ENCODE peak calls at places on chromosomes 11 and 22, in five cellular contexts. C is CD4-positive, alpha-beta memory T cell; Q is adrenal gland; N is thoracic aorta; X is transverse colon. F is an unnamed sample. For H3K4me1, the result is how much of the 10 kb centered on the place peaks cover.

GRCh38 chr22:40597541-40598453 is 38.7 kb downstream of the MRTFA start:
- DNase-seq in C (no peak), Q (no peak), N (no peak), X (no peak), F (no peak)

GRCh38 chr11:61791737-61792309 is 576 bp downstream of the TMEM258 start:
- DNase-seq in C (peak), Q (peak), N (peak), X (peak), F (peak)

GRCh38 chr22:24435861-24436351 is 8.5 kb downstream of the ADORA2A start:
- DNase-seq in C (no peak), Q (peak), N (no peak), X (no peak), F (no peak)

GRCh38 chr22:26168934-26169311 is 339 bp upstream of the SEZ6L start:
- DNase-seq in C (no peak), Q (no peak), N (no peak), X (no peak), F (no peak)

GRCh38 chr22:23391022-23391421 is 189.1 kb downstream of the IGLL1 start:
- DNase-seq in C (no peak), Q (no peak), N (no peak), X (no peak), F (no peak)

GRCh38 chr11:31045335-31045734 is 324.2 kb downstream of the DCDC1 start:
- DNase-seq in C (no peak), Q (no peak), N (no peak), X (no peak), F (no peak)

GRCh38 chr11:107830915-107831540 is 27.6 kb downstream of the SLC35F2 start:
- DNase-seq in C (no peak), Q (no peak), N (no peak), X (no peak), F (no peak)

GRCh38 chr11:30016588-30017363 is at the start of gene KCNA4:
- DNase-seq in C (no peak), Q (peak), N (no peak), X (no peak), F (no peak)

GRCh38 chr22:24157783-24158170 is 23.5 kb upstream of the SUSD2 start:
- DNase-seq in C (no peak), Q (no peak), N (peak), X (no peak), F (no peak)

GRCh38 chr11:104934594-104934993 is 33.8 kb downstream of the CASP4 start:
- DNase-seq in C (peak), Q (no peak), N (no peak), X (no peak), F (no peak)

GRCh38 chr22:25548866-25549464 is 15.5 kb upstream of the GRK3 start:
- DNase-seq in C (no peak), Q (no peak), N (no peak), X (no peak), F (no peak)

GRCh38 chr11:44463751-44464150 is 101.7 kb upstream of the CD82 start:
- DNase-seq in C (no peak), Q (no peak), N (no peak), X (no peak), F (no peak)

GRCh38 chr22:43707650-43708049 is 104.5 kb downstream of the EFCAB6 start:
- DNase-seq in C (no peak), Q (no peak), N (no peak), X (no peak), F (peak)

GRCh38 chr11:106888386-106888785 is 129.9 kb downstream of the GUCY1A2 start:
- DNase-seq in C (no peak), Q (no peak), N (no peak), X (no peak), F (no peak)

GRCh38 chr22:20591660-20592310 is 84.4 kb downstream of the MED15 start:
- DNase-seq in C (no peak), Q (no peak), N (no peak), X (no peak), F (peak)

GRCh38 chr22:32830473-32830872 is 29.0 kb downstream of the TIMP3 start:
- DNase-seq in C (no peak), Q (peak), N (no peak), X (no peak), F (no peak)

GRCh38 chr11:33515347-33515746 is 185.3 kb downstream of the C11orf91 start:
- DNase-seq in C (no peak), Q (no peak), N (no peak), X (no peak), F (no peak)

GRCh38 chr11:45616802-45617549 is 48.4 kb downstream of the CHST1 start:
- DNase-seq in C (no peak), Q (no peak), N (no peak), X (no peak), F (no peak)

GRCh38 chr22:47091241-47091691 is 328.8 kb downstream of the TBC1D22A start:
- DNase-seq in C (peak), Q (no peak), N (no peak), X (no peak), F (no peak)

GRCh38 chr11:126746443-126746842 is 254.1 kb downstream of the KIRREL3 start:
- DNase-seq in C (no peak), Q (no peak), N (no peak), X (no peak), F (no peak)

GRCh38 chr11:77400775-77401469 is 73.0 kb downstream of the PAK1 start:
- DNase-seq in C (no peak), Q (no peak), N (no peak), X (no peak), F (no peak)

GRCh38 chr11:92070026-92070889 is 154.4 kb upstream of the FAT3 start:
- DNase-seq in C (no peak), Q (no peak), N (no peak), X (no peak), F (no peak)

GRCh38 chr11:91100432-91100831 is 877.6 kb upstream of the CHORDC1 start:
- DNase-seq in C (no peak), Q (no peak), N (no peak), X (no peak), F (no peak)

GRCh38 chr22:43567691-43568308 is 156.0 kb downstream of the MPPED1 start:
- DNase-seq in C (no peak), Q (no peak), N (no peak), X (no peak), F (no peak)

GRCh38 chr11:92505689-92506088 is 281.1 kb downstream of the FAT3 start:
- DNase-seq in C (no peak), Q (no peak), N (no peak), X (no peak), F (no peak)

GRCh38 chr11:25593221-25593620 is 738.7 kb upstream of the ANO3 start:
- DNase-seq in C (no peak), Q (no peak), N (no peak), X (no peak), F (no peak)

GRCh38 chr11:131644204-131644603 is 273.8 kb downstream of the NTM start:
- DNase-seq in C (no peak), Q (no peak), N (no peak), X (no peak), F (no peak)

GRCh38 chr22:29581799-29582198 is 886 bp upstream of the NIPSNAP1 start:
- DNase-seq in C (no peak), Q (no peak), N (no peak), X (peak), F (no peak)

GRCh38 chr11:68942090-68942620 is 38.5 kb downstream of the IGHMBP2 start:
- DNase-seq in C (no peak), Q (no peak), N (no peak), X (no peak), F (no peak)

GRCh38 chr11:61254403-61255025 is 13.5 kb downstream of the PGA5 start:
- DNase-seq in C (peak), Q (peak), N (no peak), X (peak), F (peak)

GRCh38 chr11:121163658-121164308 is 62.7 kb downstream of the TECTA start:
- DNase-seq in C (no peak), Q (no peak), N (no peak), X (no peak), F (no peak)

GRCh38 chr11:8614497-8614896 is 20.5 kb upstream of the STK33 start:
- DNase-seq in C (no peak), Q (no peak), N (no peak), X (no peak), F (no peak)

GRCh38 chr22:44202261-44202789 is 21.6 kb downstream of the PARVG start:
- DNase-seq in C (no peak), Q (no peak), N (no peak), X (no peak), F (peak)

GRCh38 chr22:38456841-38457699 is 2.1 kb upstream of the KCNJ4 start:
- DNase-seq in C (no peak), Q (no peak), N (no peak), X (no peak), F (no peak)

GRCh38 chr22:20111045-20111688 is 4.7 kb upstream of the RANBP1 start:
- DNase-seq in C (peak), Q (no peak), N (no peak), X (no peak), F (no peak)

GRCh38 chr11:122843281-122844150 is 5.2 kb downstream of the CRTAM start:
- DNase-seq in C (peak), Q (no peak), N (no peak), X (no peak), F (no peak)

DNA sequence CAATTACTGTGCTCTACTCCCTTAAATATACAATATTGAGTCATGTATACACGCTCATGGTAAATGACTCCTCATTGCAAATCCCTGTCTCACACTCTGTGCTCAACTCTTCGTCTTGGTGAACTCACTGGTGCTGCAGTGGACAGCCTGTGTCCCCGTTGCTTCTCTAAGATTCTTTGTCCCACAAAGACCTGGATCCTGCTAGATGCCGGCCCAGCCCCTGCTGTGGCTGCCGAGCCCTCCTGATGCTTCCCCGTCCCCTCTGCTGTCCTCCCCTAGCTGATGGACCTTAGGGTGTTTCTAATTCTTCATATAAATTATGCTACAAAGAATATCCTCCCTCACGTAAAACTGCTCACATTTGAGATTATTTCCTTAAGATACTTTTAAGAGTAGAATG is 5.5 kb downstream of the APOL2 start:
- DNase-seq in C (no peak), Q (no peak), N (no peak), X (no peak), F (no peak)
- H3K4me1 ChIP-seq in C (under half), Q (under half), N (under half), X (under half), F (under half)

DNA sequence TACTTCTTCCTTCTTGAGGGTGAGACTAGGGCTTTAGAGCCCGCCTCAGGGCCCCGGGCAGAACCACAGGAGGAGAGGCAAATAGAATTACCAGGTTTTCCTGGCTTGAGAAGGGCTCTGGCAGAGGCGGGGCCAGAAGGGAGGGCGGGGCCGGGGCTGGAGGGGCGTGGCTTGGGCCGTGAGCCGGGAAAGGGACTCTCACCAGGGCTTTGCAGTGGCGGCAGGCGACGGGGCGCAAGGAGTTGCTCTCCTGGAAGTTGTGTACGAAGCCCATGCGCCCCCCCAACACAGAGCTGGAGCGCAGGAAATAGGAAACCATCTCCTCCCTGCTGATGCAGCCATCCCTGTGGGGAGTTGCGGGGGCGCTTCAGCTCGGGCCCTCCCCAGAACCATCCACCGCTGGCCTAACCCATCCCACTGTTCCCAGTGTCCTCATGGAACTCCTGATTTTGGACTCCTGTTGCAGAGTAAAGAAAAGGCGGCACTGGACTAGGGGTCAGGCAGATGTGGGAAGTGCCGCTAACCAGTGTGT is 6.9 kb upstream of the NRXN2 start:
- DNase-seq in C (no peak), Q (peak), N (no peak), X (peak), F (no peak)
- H3K4me3 ChIP-seq in C (no peak), Q (no peak), N (no peak), X (no peak), F (no peak)

GRCh38 chr22:37310075-37310606 is 27.8 kb downstream of the CYTH4 start:
- DNase-seq in C (no peak), Q (no peak), N (no peak), X (no peak), F (no peak)
- H3K4me1 ChIP-seq in C (half or more), Q (under half), N (under half), X (under half), F (under half)

DNA sequence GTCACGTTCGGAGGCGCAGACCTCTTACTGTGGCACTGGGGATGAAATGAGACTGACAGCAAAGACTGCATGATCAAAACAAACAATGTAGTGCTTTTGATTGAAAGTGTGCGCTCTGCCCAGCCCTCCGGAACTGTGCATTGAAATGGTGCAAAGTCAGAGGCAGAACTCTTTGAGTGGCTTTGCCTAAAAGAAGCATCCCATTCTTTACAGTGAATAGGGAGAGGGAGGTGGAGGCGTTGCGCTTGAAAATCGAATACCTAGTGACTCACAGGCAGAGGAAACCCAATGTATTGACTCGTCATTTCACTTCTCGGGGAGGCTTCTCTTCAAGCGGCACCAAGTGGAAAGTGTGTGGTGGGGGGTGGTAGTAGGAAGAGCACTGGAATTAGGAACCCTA is 10.9 kb downstream of the RCN1 start:
- DNase-seq in C (no peak), Q (no peak), N (no peak), X (no peak), F (no peak)
- H3K4me3 ChIP-seq in C (no peak), Q (no peak), N (no peak), X (no peak), F (no peak)

GRCh38 chr22:27746918-27747317 is 54.6 kb downstream of the MN1 start:
- DNase-seq in C (no peak), Q (no peak), N (no peak), X (no peak), F (no peak)
- H3K4me1 ChIP-seq in C (under half), Q (under half), N (under half), X (under half), F (under half)

DNA sequence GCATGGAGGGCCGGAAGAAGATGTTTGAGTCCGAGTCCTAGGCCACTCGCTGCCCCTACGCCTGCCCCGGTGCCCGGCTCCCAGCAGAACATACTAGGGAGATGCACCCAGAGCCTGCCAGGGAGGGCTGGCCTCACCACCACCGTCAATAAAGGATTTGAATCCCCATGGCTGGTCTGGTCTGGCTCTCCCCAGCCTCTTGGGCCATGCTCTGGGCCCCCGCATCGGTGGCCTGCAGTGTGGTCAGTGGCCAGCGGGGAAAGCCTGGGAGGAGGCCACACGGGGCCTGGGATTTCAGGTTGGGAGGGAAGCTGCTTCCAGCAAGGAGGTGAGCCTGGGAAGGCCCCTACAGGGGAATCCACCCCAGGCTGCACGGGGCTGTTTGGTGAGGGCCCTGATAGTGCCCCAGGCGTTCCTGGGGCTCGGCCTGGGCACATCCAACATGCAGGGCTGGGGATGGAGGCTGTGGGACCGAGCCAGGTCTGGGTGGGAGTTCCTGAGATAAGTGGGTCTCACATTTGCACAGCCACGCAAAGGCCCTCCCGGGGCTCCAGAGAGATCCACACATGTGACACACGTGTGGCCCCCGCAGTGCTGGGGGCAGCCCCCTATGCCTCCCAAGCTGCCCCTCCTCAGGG is 2.8 kb downstream of the TNNI2 start:
- DNase-seq in C (no peak), Q (peak), N (no peak), X (no peak), F (no peak)
- H3K4me3 ChIP-seq in C (no peak), Q (no peak), N (no peak), X (no peak), F (no peak)

DNA sequence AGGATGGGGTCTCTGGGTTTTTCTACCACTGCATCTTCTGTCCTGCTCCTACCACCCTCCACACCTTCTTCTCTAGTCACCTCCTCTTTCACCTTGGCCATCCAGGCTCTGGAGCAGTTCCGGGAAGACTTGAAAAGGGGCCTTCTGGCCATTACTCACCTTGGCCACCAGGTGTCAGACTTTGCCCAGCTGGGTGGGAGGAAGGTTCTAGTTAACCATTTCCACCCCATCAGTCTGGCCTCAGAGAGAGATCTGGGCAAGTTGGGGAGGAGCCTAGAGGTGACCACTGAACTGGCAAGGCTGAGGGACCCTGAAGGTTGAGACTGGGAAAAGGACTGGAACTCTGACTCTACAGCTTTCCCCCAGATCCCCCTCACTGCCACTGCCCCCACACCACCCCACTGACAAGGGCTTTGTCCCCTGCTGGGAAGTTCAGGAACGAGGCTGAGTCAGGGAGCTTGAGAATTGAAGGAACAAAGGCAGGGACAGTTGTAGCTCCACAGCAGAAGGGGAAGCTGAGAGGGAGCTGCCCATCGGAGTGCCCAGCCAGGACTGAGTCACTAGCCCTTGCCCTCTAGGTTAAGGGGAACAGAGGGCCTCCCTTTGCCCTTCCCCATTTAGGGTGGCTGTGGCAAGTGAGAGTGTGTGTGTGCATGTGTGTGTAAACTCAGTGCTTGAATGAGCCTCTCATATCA is 3.7 kb upstream of the POLD4 start:
- DNase-seq in C (peak), Q (peak), N (no peak), X (peak), F (peak)
- H3K4me1 ChIP-seq in C (under half), Q (under half), N (under half), X (under half), F (half or more)

GRCh38 chr11:102187416-102188125 is 77.3 kb downstream of the YAP1 start:
- DNase-seq in C (no peak), Q (no peak), N (no peak), X (no peak), F (no peak)

GRCh38 chr11:102184269-102184987 is 74.2 kb downstream of the YAP1 start:
- DNase-seq in C (no peak), Q (no peak), N (no peak), X (no peak), F (no peak)

GRCh38 chr11:102192349-102193066 is 82.3 kb downstream of the YAP1 start:
- DNase-seq in C (no peak), Q (no peak), N (no peak), X (no peak), F (no peak)

GRCh38 chr11:102191832-102192231 is 81.6 kb downstream of the YAP1 start:
- DNase-seq in C (no peak), Q (no peak), N (no peak), X (no peak), F (no peak)

GRCh38 chr11:102186836-102187235 is 76.6 kb downstream of the YAP1 start:
- DNase-seq in C (no peak), Q (no peak), N (no peak), X (no peak), F (no peak)
- H3K4me3 ChIP-seq in C (no peak), Q (no peak), N (no peak), X (no peak), F (no peak)

DNA sequence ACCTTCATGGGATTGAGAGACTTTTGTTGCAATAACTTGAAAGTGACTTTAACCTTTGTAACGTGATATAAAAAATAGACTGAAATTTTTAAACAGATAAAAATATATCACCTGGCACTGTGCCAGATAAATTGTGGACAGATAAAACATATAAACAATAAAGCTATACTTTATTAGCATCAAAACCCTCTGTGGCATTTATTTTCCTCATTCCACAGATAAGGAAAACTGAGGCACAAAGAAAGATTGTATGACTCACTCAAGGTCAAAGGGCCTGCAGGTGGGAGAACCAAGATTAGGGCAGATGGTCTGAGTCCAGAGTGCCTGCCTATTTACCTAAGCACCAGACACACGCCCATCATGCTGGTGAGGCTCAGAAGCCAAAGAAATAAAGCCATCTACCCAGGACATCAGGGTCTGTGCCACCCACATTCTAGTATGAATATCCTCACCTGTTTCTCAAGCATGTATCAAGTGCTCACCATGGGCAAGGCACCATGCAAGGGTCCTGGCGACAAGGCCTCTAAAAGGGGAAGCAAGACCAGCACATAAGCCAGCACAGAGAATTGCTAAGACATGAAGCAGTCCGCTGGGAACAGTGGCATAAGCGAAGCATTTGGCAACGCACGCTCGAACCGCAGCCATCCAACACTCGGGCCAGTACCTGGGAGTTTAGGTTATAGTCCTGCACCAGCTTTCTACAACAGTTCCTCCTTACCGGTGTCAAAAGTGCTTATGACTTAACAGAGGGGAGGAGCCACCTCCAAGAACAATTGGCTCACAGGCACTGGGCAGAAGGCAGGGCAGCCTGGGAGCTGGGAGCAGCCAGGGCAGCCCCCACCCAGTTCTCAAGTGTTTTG is 17.6 kb downstream of the MYH9 start:
- DNase-seq in C (no peak), Q (peak), N (no peak), X (peak), F (peak)
- H3K4me1 ChIP-seq in C (half or more), Q (half or more), N (half or more), X (half or more), F (half or more)

F was measured in SJSA1.